ENCODE peak calls at places on chromosome 7, in nine cellular contexts. R is activated naive CD4-positive, alpha-beta T cell; G is AG04450; T is heart right ventricle; W is kidney glomerular epithelial cell; J is left colon; C is stimulated activated CD4-positive, alpha-beta T cell treated with anti-CD3 and anti-CD28 coated beads, Interleukin-1b, Interleukin-23, amount 100 ng/mL, for 48 hours; H is retina; S is foreskin fibroblast. P is an unnamed sample.

GRCh38 chr7:10708447-10708846 is 265.2 kb upstream of the PHF14 start:
- DNase-seq in R (no peak), G (no peak), T (no peak), W (no peak), J (no peak), C (no peak), H (no peak), S (no peak), P (no peak)

GRCh38 chr7:46908770-46909169 is 673.1 kb downstream of the TNS3 start:
- DNase-seq in R (no peak), G (peak; percentile 41), T (no peak), W (peak; percentile 77), J (no peak), C (no peak), H (no peak), S (peak; percentile 65), P (no peak)

GRCh38 chr7:1455241-1455939 is 3.9 kb downstream of the MICALL2 start:
- DNase-seq in R (no peak), G (no peak), T (no peak), W (no peak), J (peak; percentile 91), C (no peak), H (no peak), S (no peak), P (peak; percentile 86)

GRCh38 chr7:67413670-67414069 is 417.0 kb downstream of the TYW1 start:
- DNase-seq in R (no peak), G (no peak), T (no peak), W (no peak), J (no peak), C (no peak), H (no peak), S (no peak), P (no peak)

GRCh38 chr7:140669352-140669751 is 3.4 kb upstream of the ADCK2 start:
- DNase-seq in R (no peak), G (no peak), T (no peak), W (no peak), J (no peak), C (no peak), H (no peak), S (no peak), P (no peak)

GRCh38 chr7:22819476-22819875 is 3.2 kb downstream of the TOMM7 start:
- DNase-seq in R (no peak), G (no peak), T (no peak), W (no peak), J (no peak), C (no peak), H (no peak), S (no peak), P (no peak)

GRCh38 chr7:114843102-114843501 is 78.8 kb upstream of the MDFIC start:
- DNase-seq in R (no peak), G (no peak), T (no peak), W (no peak), J (no peak), C (no peak), H (no peak), S (no peak), P (no peak)

GRCh38 chr7:12570529-12571461 is at the start of gene SCIN:
- DNase-seq in R (no peak), G (no peak), T (peak; percentile 19), W (peak; percentile 71), J (peak; percentile 79), C (peak; percentile 6), H (peak; percentile 81), S (no peak), P (peak; percentile 84)

GRCh38 chr7:10718768-10719167 is 254.9 kb upstream of the PHF14 start:
- DNase-seq in R (no peak), G (no peak), T (no peak), W (no peak), J (no peak), C (no peak), H (no peak), S (no peak), P (no peak)

GRCh38 chr7:97004931-97005763 is at the start of gene DLX6:
- DNase-seq in R (no peak), G (no peak), T (no peak), W (no peak), J (no peak), C (peak; percentile 58), H (peak; percentile 87), S (peak; percentile 30), P (peak; percentile 50)

GRCh38 chr7:70654979-70655378 is 477.0 kb upstream of the GALNT17 start:
- DNase-seq in R (no peak), G (no peak), T (peak; percentile 48), W (no peak), J (no peak), C (no peak), H (no peak), S (no peak), P (no peak)

GRCh38 chr7:78695826-78696225 is 757.6 kb downstream of the MAGI2 start:
- DNase-seq in R (no peak), G (no peak), T (no peak), W (no peak), J (no peak), C (no peak), H (no peak), S (no peak), P (no peak)

GRCh38 chr7:24717694-24718320 is 39.5 kb downstream of the GSDME start:
- DNase-seq in R (no peak), G (no peak), T (no peak), W (no peak), J (no peak), C (no peak), H (no peak), S (no peak), P (no peak)

GRCh38 chr7:120436487-120437060 is 163.6 kb downstream of the KCND2 start:
- DNase-seq in R (no peak), G (no peak), T (no peak), W (no peak), J (no peak), C (no peak), H (no peak), S (no peak), P (no peak)

GRCh38 chr7:138872576-138872975 is 74.6 kb upstream of the ATP6V0A4 start:
- DNase-seq in R (no peak), G (no peak), T (no peak), W (peak; percentile 27), J (no peak), C (no peak), H (no peak), S (no peak), P (no peak)

GRCh38 chr7:46953008-46953407 is 628.9 kb downstream of the TNS3 start:
- DNase-seq in R (no peak), G (no peak), T (no peak), W (no peak), J (no peak), C (no peak), H (no peak), S (no peak), P (no peak)

P was measured in mucosa of descending colon.